ENCODE peak calls at places on chromosomes 4 and X, in five cellular contexts. X, K, S, N and E are unnamed samples.
A peak's percentile ranks its signal among the peaks of the same experiment; 100 is the strongest.

GRCh38 chr4:26885912-26886274 is 25.3 kb downstream of the STIM2 start:
- DNase-seq in X (no peak), K (peak; percentile 12), S (no peak), N (peak; percentile 9), E (no peak)

GRCh38 chrX:68114573-68115199 is 318.6 kb downstream of the OPHN1 start:
- DNase-seq in X (no peak), K (no peak), S (no peak), N (no peak), E (no peak)

GRCh38 chr4:40990899-40991265 is 223.5 kb downstream of the APBB2 start:
- DNase-seq in X (no peak), K (no peak), S (no peak), N (no peak), E (no peak)

GRCh38 chrX:16469870-16470269 is 180.1 kb upstream of the S100G start:
- DNase-seq in X (no peak), K (no peak), S (no peak), N (no peak), E (no peak)

GRCh38 chrX:109475174-109475891 is 6.6 kb downstream of the GUCY2F start:
- DNase-seq in X (no peak), K (no peak), S (peak; percentile 38), N (no peak), E (peak; percentile 34)

GRCh38 chrX:29478336-29479069 is 736.9 kb upstream of the MAGEB2 start:
- DNase-seq in X (no peak), K (no peak), S (no peak), N (no peak), E (no peak)

GRCh38 chr4:157265281-157265680 is 44.8 kb downstream of the GRIA2 start:
- DNase-seq in X (no peak), K (no peak), S (no peak), N (no peak), E (no peak)

GRCh38 chr4:1596393-1596792 is 87.7 kb downstream of the FAM53A start:
- DNase-seq in X (peak; percentile 26), K (no peak), S (peak; percentile 21), N (no peak), E (no peak)

GRCh38 chr4:88240297-88240714 is 44.1 kb downstream of the PPM1K start:
- DNase-seq in X (peak; percentile 77), K (no peak), S (peak; percentile 72), N (no peak), E (no peak)

GRCh38 chrX:153214934-153215333 is 35.9 kb downstream of the MAGEA1 start:
- DNase-seq in X (no peak), K (no peak), S (no peak), N (no peak), E (no peak)

GRCh38 chr4:114922582-114922912 is 190.9 kb downstream of the NDST4 start:
- DNase-seq in X (no peak), K (no peak), S (no peak), N (no peak), E (no peak)

GRCh38 chrX:136650811-136651210 is 2.9 kb downstream of the CD40LG start:
- DNase-seq in X (no peak), K (no peak), S (no peak), N (no peak), E (no peak)

GRCh38 chr4:68074397-68074796 is 55.3 kb downstream of the TMPRSS11F start:
- DNase-seq in X (no peak), K (no peak), S (no peak), N (no peak), E (no peak)

GRCh38 chr4:68655764-68656444 is 14.5 kb downstream of the UGT2B15 start:
- DNase-seq in X (no peak), K (no peak), S (no peak), N (no peak), E (no peak)

GRCh38 chrX:36908801-36909403 is 99.3 kb upstream of the FAM47C start:
- DNase-seq in X (no peak), K (no peak), S (no peak), N (no peak), E (no peak)

GRCh38 chrX:17697191-17697590 is 40.1 kb upstream of the SCML1 start:
- DNase-seq in X (no peak), K (no peak), S (no peak), N (no peak), E (no peak)

GRCh38 chr4:138223191-138223910 is 18.8 kb downstream of the SLC7A11 start:
- DNase-seq in X (no peak), K (no peak), S (no peak), N (no peak), E (no peak)

GRCh38 chrX:139691843-139692505 is 16.0 kb downstream of the MCF2 start:
- DNase-seq in X (no peak), K (no peak), S (no peak), N (no peak), E (peak; percentile 38)
- H3K27me3 ChIP-seq in X (peaks cover 3% of the 10 kb centered on the region), K (no peaks in the 10 kb centered on the region), S (no peaks in the 10 kb centered on the region), N (no peaks in the 10 kb centered on the region), E (no peaks in the 10 kb centered on the region)

GRCh38 chr4:133145241-133145640 is 3.9 kb upstream of the PCDH10 start:
- DNase-seq in X (no peak), K (no peak), S (no peak), N (no peak), E (no peak)
- H3K27me3 ChIP-seq in X (peaks cover 2% of the 10 kb centered on the region), K (peaks cover 12% of the 10 kb centered on the region), S (no peaks in the 10 kb centered on the region), N (peaks cover 21% of the 10 kb centered on the region), E (no peaks in the 10 kb centered on the region)

DNA sequence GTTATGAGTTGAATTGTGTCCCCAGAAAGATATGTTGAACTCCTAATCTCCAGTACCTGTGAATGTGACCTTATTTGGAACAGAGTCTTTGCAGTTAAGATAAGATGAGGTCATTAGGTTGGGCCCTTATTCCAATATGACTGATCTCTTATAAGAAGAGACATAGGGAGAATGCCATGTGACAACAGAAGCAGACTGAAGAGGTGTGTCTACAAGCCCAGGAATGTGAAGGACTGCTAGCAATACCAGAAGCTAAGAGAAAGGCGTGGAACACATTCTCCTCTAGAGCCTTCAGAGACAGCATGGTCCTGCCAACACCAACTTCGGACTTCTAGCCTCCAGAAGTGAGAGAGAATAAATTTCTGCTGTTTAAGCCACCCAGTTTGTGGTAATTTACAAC is 22.5 kb upstream of the USP27X start:
- DNase-seq in X (no peak), K (no peak), S (no peak), N (no peak), E (no peak)
- H3K27me3 ChIP-seq in X (no peaks in the 10 kb centered on the region), K (no peaks in the 10 kb centered on the region), S (no peaks in the 10 kb centered on the region), N (no peaks in the 10 kb centered on the region), E (no peaks in the 10 kb centered on the region)

DNA sequence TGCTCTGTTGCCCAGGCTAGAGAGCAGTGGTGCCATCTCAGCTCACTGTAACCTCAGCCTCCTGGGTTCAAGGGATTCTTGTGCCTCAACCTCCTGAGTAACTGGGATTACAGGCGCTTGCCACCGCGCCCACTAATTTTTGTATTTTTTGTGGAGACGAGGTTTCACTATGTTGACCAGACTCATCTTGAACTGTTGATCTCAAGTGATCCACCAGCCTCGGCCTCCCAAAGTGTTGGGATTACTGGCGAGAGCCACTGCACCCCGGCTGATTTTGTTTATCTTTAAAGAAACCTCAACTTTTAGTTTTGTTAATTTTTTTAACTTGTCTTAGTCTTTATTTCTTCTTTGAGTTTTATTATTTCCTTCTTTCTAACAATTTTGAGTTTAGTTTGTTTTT is 163.2 kb downstream of the SLC4A4 start:
- DNase-seq in X (no peak), K (no peak), S (no peak), N (no peak), E (no peak)
- H3K27me3 ChIP-seq in X (no peaks in the 10 kb centered on the region), K (no peaks in the 10 kb centered on the region), S (no peaks in the 10 kb centered on the region), N (no peaks in the 10 kb centered on the region), E (no peaks in the 10 kb centered on the region)

DNA sequence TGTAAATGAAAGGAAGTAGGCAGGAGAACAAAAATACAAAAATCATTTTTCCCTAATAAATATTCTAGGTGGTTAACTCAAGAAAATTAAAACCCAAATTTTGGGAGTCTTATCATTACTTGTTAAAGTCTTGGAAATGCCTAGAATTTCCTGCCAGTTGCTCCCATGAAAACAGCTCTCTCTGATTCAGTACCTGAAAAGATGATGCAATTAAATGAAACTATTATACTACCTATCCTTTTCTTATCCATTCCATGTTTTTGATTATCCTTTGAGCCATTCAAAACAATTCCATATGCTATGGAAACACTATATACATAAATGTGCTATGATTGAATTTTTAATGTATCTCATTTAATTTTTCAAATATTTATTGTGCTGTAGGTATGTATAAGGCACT is 50.5 kb upstream of the AMELX start:
- DNase-seq in X (no peak), K (no peak), S (no peak), N (no peak), E (no peak)
- H3K27me3 ChIP-seq in X (no peaks in the 10 kb centered on the region), K (no peaks in the 10 kb centered on the region), S (no peaks in the 10 kb centered on the region), N (no peaks in the 10 kb centered on the region), E (no peaks in the 10 kb centered on the region)

GRCh38 chrX:11759461-11760311 is 1.6 kb downstream of the MSL3 start:
- DNase-seq in X (peak; percentile 94), K (peak; percentile 70), S (peak; percentile 88), N (peak; percentile 59), E (peak; percentile 76)
- H3K27me3 ChIP-seq in X (no peaks in the 10 kb centered on the region), K (no peaks in the 10 kb centered on the region), S (no peaks in the 10 kb centered on the region), N (no peaks in the 10 kb centered on the region), E (no peaks in the 10 kb centered on the region)